ENCODE peak calls at places on chromosome 12, in eight cellular contexts. I, P, B, Y, L, E, O and S are unnamed samples.

GRCh38 chr12:75447695-75448393 is 32.7 kb upstream of the GLIPR1 start:
- DNase-seq in I (no peak), P (no peak), B (no peak), Y (no peak), L (no peak), E (no peak), O (no peak), S (no peak)

GRCh38 chr12:52242442-52243263 is 9.6 kb downstream of the KRT7 start:
- DNase-seq in I (no peak), P (no peak), B (no peak), Y (no peak), L (no peak), E (no peak), O (no peak), S (no peak)

GRCh38 chr12:1977588-1977987 is 26.7 kb downstream of the DCP1B start:
- DNase-seq in I (no peak), P (no peak), B (no peak), Y (no peak), L (no peak), E (no peak), O (no peak), S (no peak)

GRCh38 chr12:56338643-56339422 is at the start of gene IL23A:
- DNase-seq in I (no peak), P (peak), B (peak), Y (no peak), L (peak), E (no peak), O (peak), S (no peak)

GRCh38 chr12:64160021-64160717 is 61.9 kb downstream of the KICS2 start:
- DNase-seq in I (no peak), P (no peak), B (no peak), Y (no peak), L (no peak), E (no peak), O (no peak), S (no peak)

GRCh38 chr12:89994901-89995300 is 286.3 kb upstream of the ATP2B1 start:
- DNase-seq in I (no peak), P (no peak), B (no peak), Y (no peak), L (no peak), E (peak), O (no peak), S (no peak)

GRCh38 chr12:45415393-45415817 is 199.5 kb downstream of the ANO6 start:
- DNase-seq in I (no peak), P (no peak), B (peak), Y (peak), L (no peak), E (no peak), O (peak), S (peak)

GRCh38 chr12:103401421-103401820 is 94.3 kb downstream of the C12orf42 start:
- DNase-seq in I (no peak), P (no peak), B (peak), Y (no peak), L (no peak), E (peak), O (no peak), S (peak)

GRCh38 chr12:18502422-18502821 is 235.4 kb downstream of the PLCZ1 start:
- DNase-seq in I (no peak), P (no peak), B (no peak), Y (no peak), L (peak), E (no peak), O (no peak), S (no peak)

GRCh38 chr12:15011162-15011561 is 38.3 kb downstream of the PDE6H start:
- DNase-seq in I (no peak), P (no peak), B (no peak), Y (peak), L (no peak), E (no peak), O (no peak), S (no peak)

GRCh38 chr12:111362687-111363475 is 6.0 kb downstream of the PHETA1 start:
- DNase-seq in I (no peak), P (no peak), B (no peak), Y (no peak), L (no peak), E (no peak), O (no peak), S (no peak)

GRCh38 chr12:32533971-32534590 is 134.7 kb downstream of the FGD4 start:
- DNase-seq in I (no peak), P (no peak), B (peak), Y (peak), L (no peak), E (no peak), O (no peak), S (peak)

GRCh38 chr12:8622681-8623080 is 10.0 kb upstream of the AICDA start:
- DNase-seq in I (no peak), P (no peak), B (no peak), Y (no peak), L (no peak), E (no peak), O (no peak), S (no peak)

GRCh38 chr12:18313316-18313715 is 52.0 kb downstream of the PIK3C2G start:
- DNase-seq in I (no peak), P (no peak), B (no peak), Y (no peak), L (no peak), E (no peak), O (no peak), S (no peak)

GRCh38 chr12:117034249-117034648 is 65.0 kb downstream of the TESC start:
- DNase-seq in I (no peak), P (no peak), B (no peak), Y (no peak), L (no peak), E (no peak), O (no peak), S (no peak)

GRCh38 chr12:83826112-83826511 is 1086.5 kb downstream of the SLC6A15 start:
- DNase-seq in I (no peak), P (no peak), B (no peak), Y (peak), L (no peak), E (no peak), O (no peak), S (peak)

GRCh38 chr12:104752883-104753282 is 205.2 kb downstream of the SLC41A2 start:
- DNase-seq in I (no peak), P (no peak), B (no peak), Y (no peak), L (no peak), E (no peak), O (no peak), S (no peak)

GRCh38 chr12:29232086-29232485 is 83.0 kb downstream of the FAR2 start:
- DNase-seq in I (no peak), P (no peak), B (no peak), Y (no peak), L (no peak), E (no peak), O (no peak), S (no peak)

GRCh38 chr12:106051853-106052531 is 86.8 kb downstream of the NUAK1 start:
- DNase-seq in I (no peak), P (no peak), B (no peak), Y (no peak), L (no peak), E (peak), O (no peak), S (no peak)

GRCh38 chr12:58500399-58500798 is 419.9 kb downstream of the LRIG3 start:
- DNase-seq in I (no peak), P (no peak), B (no peak), Y (no peak), L (no peak), E (peak), O (no peak), S (no peak)

GRCh38 chr12:126212827-126213226 is 1147.6 kb downstream of the AACS start:
- DNase-seq in I (no peak), P (no peak), B (no peak), Y (no peak), L (no peak), E (no peak), O (no peak), S (no peak)

GRCh38 chr12:7145671-7146070 is 15.5 kb downstream of the CLSTN3 start:
- DNase-seq in I (no peak), P (no peak), B (no peak), Y (no peak), L (no peak), E (no peak), O (no peak), S (no peak)

GRCh38 chr12:124512667-124513296 is 54.6 kb downstream of the NCOR2 start:
- DNase-seq in I (no peak), P (no peak), B (peak), Y (no peak), L (peak), E (no peak), O (no peak), S (peak)

GRCh38 chr12:116454950-116455447 is 104.2 kb upstream of the MAP1LC3B2 start:
- DNase-seq in I (no peak), P (no peak), B (peak), Y (no peak), L (no peak), E (no peak), O (no peak), S (no peak)

GRCh38 chr12:93946542-93947150 is 201.7 kb upstream of the PLXNC1 start:
- DNase-seq in I (no peak), P (no peak), B (no peak), Y (no peak), L (no peak), E (peak), O (no peak), S (no peak)

GRCh38 chr12:120012067-120012621 is 23.1 kb downstream of the BICDL1 start:
- DNase-seq in I (no peak), P (peak), B (peak), Y (peak), L (peak), E (no peak), O (peak), S (peak)